ENCODE peak calls at places on chromosome 17, in seven cellular contexts. One of them, this sample, is unnamed.

GRCh38 chr17:63588797-63589196 is 11.9 kb upstream of the TACO1 start:
- DNase-seq in esophagus muscularis mucosa: no peak
- DNase-seq in cardiac fibroblast: no peak
- DNase-seq in AG09319: no peak
- DNase-seq in CD4-positive, alpha-beta memory T cell: no peak
- DNase-seq in neural progenitor cell: no peak
- DNase-seq in fibroblast of pulmonary artery: no peak
- DNase-seq in this sample: no peak

GRCh38 chr17:2029911-2030778 is at the start of gene DPH1:
- DNase-seq in esophagus muscularis mucosa: peak; percentile 95
- DNase-seq in cardiac fibroblast: peak; percentile 90
- DNase-seq in AG09319: peak; percentile 71
- DNase-seq in CD4-positive, alpha-beta memory T cell: peak; percentile 83
- DNase-seq in neural progenitor cell: peak; percentile 96
- DNase-seq in fibroblast of pulmonary artery: peak; percentile 90
- DNase-seq in this sample: peak; percentile 96

GRCh38 chr17:28839221-28839620 is 3.4 kb downstream of the FAM222B start:
- DNase-seq in esophagus muscularis mucosa: no peak
- DNase-seq in cardiac fibroblast: peak; percentile 25
- DNase-seq in AG09319: no peak
- DNase-seq in CD4-positive, alpha-beta memory T cell: no peak
- DNase-seq in neural progenitor cell: no peak
- DNase-seq in fibroblast of pulmonary artery: peak; percentile 15
- DNase-seq in this sample: no peak

GRCh38 chr17:32497431-32498205 is 10.8 kb downstream of the CDK5R1 start:
- DNase-seq in esophagus muscularis mucosa: no peak
- DNase-seq in cardiac fibroblast: peak; percentile 44
- DNase-seq in AG09319: no peak
- DNase-seq in CD4-positive, alpha-beta memory T cell: no peak
- DNase-seq in neural progenitor cell: no peak
- DNase-seq in fibroblast of pulmonary artery: no peak
- DNase-seq in this sample: peak; percentile 66

GRCh38 chr17:79792984-79793923 is 3.6 kb downstream of the CBX8 start:
- DNase-seq in esophagus muscularis mucosa: no peak
- DNase-seq in cardiac fibroblast: no peak
- DNase-seq in AG09319: peak; percentile 85
- DNase-seq in CD4-positive, alpha-beta memory T cell: no peak
- DNase-seq in neural progenitor cell: peak; percentile 68
- DNase-seq in fibroblast of pulmonary artery: peak; percentile 76
- DNase-seq in this sample: peak; percentile 51

GRCh38 chr17:67602974-67603373 is 114.8 kb upstream of the NOL11 start:
- DNase-seq in esophagus muscularis mucosa: no peak
- DNase-seq in cardiac fibroblast: peak; percentile 59
- DNase-seq in AG09319: no peak
- DNase-seq in CD4-positive, alpha-beta memory T cell: peak; percentile 47
- DNase-seq in neural progenitor cell: peak; percentile 69
- DNase-seq in fibroblast of pulmonary artery: peak; percentile 49
- DNase-seq in this sample: peak; percentile 88

GRCh38 chr17:21044971-21045370 is 2.2 kb upstream of the USP22 start:
- DNase-seq in esophagus muscularis mucosa: no peak
- DNase-seq in cardiac fibroblast: no peak
- DNase-seq in AG09319: no peak
- DNase-seq in CD4-positive, alpha-beta memory T cell: no peak
- DNase-seq in neural progenitor cell: no peak
- DNase-seq in fibroblast of pulmonary artery: no peak
- DNase-seq in this sample: no peak

GRCh38 chr17:38751803-38752118 is 780 bp upstream of the PSMB3 start:
- DNase-seq in esophagus muscularis mucosa: no peak
- DNase-seq in cardiac fibroblast: peak; percentile 89
- DNase-seq in AG09319: peak; percentile 71
- DNase-seq in CD4-positive, alpha-beta memory T cell: peak; percentile 86
- DNase-seq in neural progenitor cell: peak; percentile 94
- DNase-seq in fibroblast of pulmonary artery: peak; percentile 90
- DNase-seq in this sample: peak; percentile 93

GRCh38 chr17:18224428-18225120 is 861 bp upstream of the LLGL1 start:
- DNase-seq in esophagus muscularis mucosa: no peak
- DNase-seq in cardiac fibroblast: peak; percentile 51
- DNase-seq in AG09319: no peak
- DNase-seq in CD4-positive, alpha-beta memory T cell: no peak
- DNase-seq in neural progenitor cell: peak; percentile 97
- DNase-seq in fibroblast of pulmonary artery: peak; percentile 63
- DNase-seq in this sample: peak; percentile 98

GRCh38 chr17:75636381-75637142 is 3.3 kb downstream of the SMIM5 start:
- DNase-seq in esophagus muscularis mucosa: no peak
- DNase-seq in cardiac fibroblast: no peak
- DNase-seq in AG09319: no peak
- DNase-seq in CD4-positive, alpha-beta memory T cell: no peak
- DNase-seq in neural progenitor cell: peak; percentile 15
- DNase-seq in fibroblast of pulmonary artery: no peak
- DNase-seq in this sample: no peak

GRCh38 chr17:66432996-66433556 is 130.7 kb downstream of the PRKCA start:
- DNase-seq in esophagus muscularis mucosa: no peak
- DNase-seq in cardiac fibroblast: peak; percentile 28
- DNase-seq in AG09319: no peak
- DNase-seq in CD4-positive, alpha-beta memory T cell: no peak
- DNase-seq in neural progenitor cell: no peak
- DNase-seq in fibroblast of pulmonary artery: peak; percentile 43
- DNase-seq in this sample: peak; percentile 41

GRCh38 chr17:34579017-34579946 is at the start of gene TMEM132E:
- DNase-seq in esophagus muscularis mucosa: no peak
- DNase-seq in cardiac fibroblast: peak; percentile 6
- DNase-seq in AG09319: no peak
- DNase-seq in CD4-positive, alpha-beta memory T cell: no peak
- DNase-seq in neural progenitor cell: peak; percentile 91
- DNase-seq in fibroblast of pulmonary artery: no peak
- DNase-seq in this sample: peak; percentile 56

GRCh38 chr17:80879723-80880649 is 111.7 kb upstream of the CHMP6 start:
- DNase-seq in esophagus muscularis mucosa: no peak
- DNase-seq in cardiac fibroblast: no peak
- DNase-seq in AG09319: no peak
- DNase-seq in CD4-positive, alpha-beta memory T cell: no peak
- DNase-seq in neural progenitor cell: no peak
- DNase-seq in fibroblast of pulmonary artery: no peak
- DNase-seq in this sample: no peak

GRCh38 chr17:50060951-50061712 is 5.2 kb downstream of the ITGA3 start:
- DNase-seq in esophagus muscularis mucosa: no peak
- DNase-seq in cardiac fibroblast: peak; percentile 67
- DNase-seq in AG09319: no peak
- DNase-seq in CD4-positive, alpha-beta memory T cell: no peak
- DNase-seq in neural progenitor cell: no peak
- DNase-seq in fibroblast of pulmonary artery: peak; percentile 76
- DNase-seq in this sample: no peak

GRCh38 chr17:4679652-4680051 is 24.3 kb downstream of the PELP1 start:
- DNase-seq in esophagus muscularis mucosa: no peak
- DNase-seq in cardiac fibroblast: peak; percentile 63
- DNase-seq in AG09319: no peak
- DNase-seq in CD4-positive, alpha-beta memory T cell: no peak
- DNase-seq in neural progenitor cell: no peak
- DNase-seq in fibroblast of pulmonary artery: peak; percentile 45
- DNase-seq in this sample: peak; percentile 78

GRCh38 chr17:75894049-75894742 is 2.6 kb downstream of the TRIM65 start:
- DNase-seq in esophagus muscularis mucosa: no peak
- DNase-seq in cardiac fibroblast: no peak
- DNase-seq in AG09319: no peak
- DNase-seq in CD4-positive, alpha-beta memory T cell: no peak
- DNase-seq in neural progenitor cell: peak; percentile 55
- DNase-seq in fibroblast of pulmonary artery: no peak
- DNase-seq in this sample: peak; percentile 51

This sample was measured in mesendoderm.